ENCODE peak calls at places on chromosome 1, in five cellular contexts. Y, L, M, R and O are unnamed samples.

GRCh38 chr1:23184203-23184602 is 15.5 kb upstream of the LUZP1 start:
- DNase-seq in L (no peak), M (no peak), R (no peak), Y (no peak), O (no peak)

GRCh38 chr1:100145116-100145515 is 12.2 kb downstream of the TRMT13 start:
- DNase-seq in L (no peak), M (no peak), R (no peak), Y (peak; percentile 13), O (no peak)

GRCh38 chr1:117093091-117093534 is 28.4 kb downstream of the TRIM45 start:
- DNase-seq in Y (peak; percentile 100), L (peak; percentile 99), R (peak; percentile 29), M (peak; percentile 23), O (peak; percentile 50)

GRCh38 chr1:115041654-115042053 is 12.0 kb downstream of the TSHB start:
- DNase-seq in Y (no peak), R (no peak), M (no peak), L (no peak), O (no peak)

GRCh38 chr1:56837244-56837926 is 17.2 kb upstream of the C8A start:
- DNase-seq in M (no peak), Y (no peak), L (no peak), R (no peak), O (no peak)

GRCh38 chr1:169697769-169698168 is 13.7 kb downstream of the SELL start:
- DNase-seq in Y (no peak), L (no peak), M (no peak), R (no peak), O (no peak)

GRCh38 chr1:11744287-11744686 is 8.4 kb downstream of the AGTRAP start:
- DNase-seq in R (no peak), M (no peak), Y (no peak), L (no peak), O (no peak)

GRCh38 chr1:22815043-22815365 is 104.4 kb downstream of the EPHB2 start:
- DNase-seq in Y (no peak), R (no peak), L (no peak), M (no peak), O (no peak)

GRCh38 chr1:161374373-161374772 is 6.7 kb upstream of the CFAP126 start:
- DNase-seq in R (no peak), M (no peak), L (peak; percentile 28), Y (no peak), O (no peak)

GRCh38 chr1:33292726-33293340 is 28.1 kb downstream of the A3GALT2 start:
- DNase-seq in R (no peak), Y (peak; percentile 29), L (no peak), M (no peak), O (no peak)

GRCh38 chr1:215819114-215819513 is 252.0 kb downstream of the KCTD3 start:
- DNase-seq in L (peak; percentile 12), Y (peak; percentile 79), R (no peak), M (no peak), O (no peak)

GRCh38 chr1:185565314-185565713 is 168.9 kb upstream of the HMCN1 start:
- DNase-seq in M (no peak), Y (peak; percentile 70), L (peak; percentile 68), R (no peak), O (no peak)

GRCh38 chr1:29958271-29958670 is 721.9 kb downstream of the PTPRU start:
- DNase-seq in L (no peak), M (no peak), R (no peak), Y (no peak), O (peak; percentile 7)

GRCh38 chr1:202624781-202625108 is 85.5 kb downstream of the SYT2 start:
- DNase-seq in R (no peak), L (peak; percentile 22), Y (peak; percentile 10), M (no peak), O (no peak)

GRCh38 chr1:820962-821361 is 102.8 kb upstream of the SAMD11 start:
- DNase-seq in L (no peak), Y (no peak), R (no peak), M (no peak), O (no peak)

GRCh38 chr1:2966940-2967725 is 54.1 kb upstream of the ACTRT2 start:
- DNase-seq in L (no peak), R (no peak), Y (no peak), M (no peak), O (no peak)

GRCh38 chr1:12505639-12506311 is 112.2 kb downstream of the DHRS3 start:
- DNase-seq in Y (no peak), R (no peak), L (no peak), M (no peak), O (no peak)

GRCh38 chr1:153789478-153790148 is 14.4 kb downstream of the SLC27A3 start:
- DNase-seq in R (no peak), M (no peak), L (no peak), Y (no peak), O (peak; percentile 28)

GRCh38 chr1:22057861-22058260 is 5.4 kb downstream of the CDC42 start:
- DNase-seq in L (no peak), Y (no peak), R (no peak), M (no peak), O (no peak)

GRCh38 chr1:63746129-63746864 is 27.5 kb upstream of the ROR1 start:
- DNase-seq in Y (peak; percentile 95), L (peak; percentile 45), M (no peak), R (no peak), O (peak; percentile 46)

GRCh38 chr1:111199881-111200801 is at the start of gene DENND2D:
- DNase-seq in L (no peak), M (no peak), R (no peak), Y (no peak), O (no peak)

GRCh38 chr1:111197598-111198289 is 2.7 kb downstream of the DENND2D start:
- DNase-seq in L (peak; percentile 33), M (no peak), Y (peak; percentile 4), R (peak; percentile 54), O (peak; percentile 85)

GRCh38 chr1:111198836-111199235 is 1.6 kb downstream of the DENND2D start:
- DNase-seq in R (no peak), L (no peak), M (no peak), Y (no peak), O (no peak)

GRCh38 chr1:111200802-111201161 is 336 bp upstream of the DENND2D start:
- DNase-seq in L (no peak), M (no peak), Y (no peak), R (no peak), O (no peak)

DNA sequence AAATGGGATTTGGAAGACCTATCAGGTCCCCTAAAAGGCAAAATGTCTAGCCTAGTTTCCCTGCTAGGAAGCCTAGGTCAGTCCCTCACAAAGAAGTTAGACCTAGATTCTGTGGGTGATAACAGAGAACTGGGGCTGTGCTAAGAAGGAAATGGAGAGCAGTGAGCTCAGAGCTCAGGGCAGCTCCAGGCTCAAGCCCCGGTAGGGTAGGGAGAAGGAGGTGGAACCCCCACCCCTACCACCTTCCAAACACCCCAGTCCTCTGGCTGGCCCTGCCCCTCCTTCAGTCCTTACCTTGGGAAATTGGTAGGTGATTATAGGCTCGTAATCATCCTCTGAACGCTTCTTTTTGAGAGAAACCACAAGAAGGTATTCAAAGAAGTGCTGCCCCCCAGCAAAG is 1.1 kb downstream of the DENND2D start:
- DNase-seq in R (no peak), M (no peak), Y (no peak), L (no peak), O (no peak)
- H4K91ac ChIP-seq in R (no peak overlapping the region), M (no peak overlapping the region), Y (no peak overlapping the region), L (no peak overlapping the region), O (no peak overlapping the region)

GRCh38 chr1:77683836-77684148 is 1.3 kb upstream of the ZZZ3 start:
- DNase-seq in M (no peak), R (no peak), Y (no peak), L (no peak), O (no peak)

GRCh38 chr1:77678628-77679610 is 3.5 kb downstream of the ZZZ3 start:
- DNase-seq in M (no peak), L (no peak), R (no peak), Y (no peak), O (no peak)

GRCh38 chr1:77682442-77683141 is at the start of gene ZZZ3:
- DNase-seq in R (peak; percentile 81), L (peak; percentile 97), Y (peak; percentile 95), M (peak; percentile 96), O (peak; percentile 95)

GRCh38 chr1:77683142-77683835 is 831 bp upstream of the ZZZ3 start:
- DNase-seq in M (peak; percentile 89), R (peak; percentile 75), Y (peak; percentile 89), L (peak; percentile 92), O (peak; percentile 96)

DNA sequence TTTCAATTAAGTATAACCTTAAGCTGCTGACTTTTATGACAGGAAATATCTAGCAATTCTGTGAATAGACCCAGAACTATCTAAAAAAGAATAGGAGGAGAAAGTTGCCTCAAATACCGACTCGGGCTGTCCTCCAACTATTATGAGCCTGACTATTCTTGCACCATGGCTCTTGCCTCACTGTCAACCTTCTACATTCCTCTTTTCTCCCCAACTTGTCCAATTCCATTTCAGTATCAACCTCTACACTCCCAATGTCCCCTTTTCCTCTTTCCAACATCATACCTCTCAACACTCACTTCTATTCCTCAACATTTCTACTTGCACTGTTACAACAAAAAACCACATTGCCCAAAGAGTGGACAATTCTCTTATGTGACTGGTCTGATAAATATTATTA is 2.3 kb downstream of the ZZZ3 start:
- DNase-seq in R (no peak), Y (no peak), M (no peak), L (no peak), O (no peak)
- H3K23ac ChIP-seq in R (no peak overlapping the region), Y (peak overlapping the region; percentile 85), M (no peak overlapping the region), L (no peak overlapping the region), O (no peak overlapping the region)

GRCh38 chr1:150363426-150364230 is at the start of gene RPRD2:
- DNase-seq in R (peak; percentile 96), M (peak; percentile 100), Y (peak; percentile 99), L (peak; percentile 100), O (peak; percentile 99)
- H4K91ac ChIP-seq in R (peak within 1 kb of the TSS; percentile 83), M (no peak within 1 kb of the TSS), Y (peak within 1 kb of the TSS; percentile 97), L (peak within 1 kb of the TSS; percentile 67), O (no peak within 1 kb of the TSS)

GRCh38 chr1:224640018-224640417 is 23.9 kb downstream of the CNIH3 start:
- DNase-seq in L (no peak), M (no peak), R (no peak), Y (no peak), O (no peak)
- H3K23ac ChIP-seq in L (no peak overlapping the region), M (no peak overlapping the region), R (no peak overlapping the region), Y (peak overlapping the region; percentile 19), O (no peak overlapping the region)

GRCh38 chr1:26824735-26825134 is 1.8 kb upstream of the ZDHHC18 start:
- DNase-seq in R (no peak), M (no peak), L (no peak), Y (no peak), O (no peak)

GRCh38 chr1:26827205-26827604 is 717 bp downstream of the ZDHHC18 start:
- DNase-seq in M (no peak), L (no peak), Y (no peak), R (no peak), O (no peak)

GRCh38 chr1:26828352-26829093 is 2.0 kb downstream of the ZDHHC18 start:
- DNase-seq in R (no peak), L (no peak), M (no peak), Y (no peak), O (no peak)

GRCh38 chr1:26827663-26828062 is 1.2 kb downstream of the ZDHHC18 start:
- DNase-seq in R (no peak), Y (no peak), L (no peak), M (no peak), O (no peak)

GRCh38 chr1:26826261-26827201 is at the start of gene ZDHHC18:
- DNase-seq in Y (peak; percentile 33), L (peak; percentile 56), M (peak; percentile 63), R (no peak), O (peak; percentile 74)
- H4K91ac ChIP-seq in Y (peak within 1 kb of the TSS; percentile 22), L (peak within 1 kb of the TSS; percentile 65), M (peak within 1 kb of the TSS; percentile 86), R (peak within 1 kb of the TSS; percentile 91), O (no peak within 1 kb of the TSS)

GRCh38 chr1:85404393-85404792 is 60.6 kb downstream of the DDAH1 start:
- DNase-seq in Y (no peak), M (no peak), R (no peak), L (no peak), O (no peak)
- H3K23ac ChIP-seq in Y (peak overlapping the region; percentile 29), M (no peak overlapping the region), R (no peak overlapping the region), L (no peak overlapping the region), O (no peak overlapping the region)